ENCODE peak calls at places on chromosomes 13 and 19, in six cellular contexts. A, J, U, K, X and B are unnamed samples.

GRCh38 chr19:33508941-33509614 is 12.5 kb downstream of the PEPD start:
- DNase-seq in J (peak; percentile 47), K (no peak), X (no peak), U (no peak), A (no peak), B (no peak)

GRCh38 chr13:21747456-21747855 is 76.6 kb downstream of the FGF9 start:
- DNase-seq in K (no peak), A (no peak), X (no peak), U (no peak), J (no peak), B (no peak)

GRCh38 chr13:31046711-31047279 is 114.3 kb downstream of the TEX26 start:
- DNase-seq in J (no peak), A (no peak), K (no peak), U (no peak), X (peak; percentile 28), B (no peak)

GRCh38 chr13:113622791-113623490 is 35.1 kb downstream of the ATP4B start:
- DNase-seq in X (no peak), A (no peak), K (no peak), U (no peak), J (no peak), B (no peak)

GRCh38 chr13:44470623-44471562 is 97.3 kb downstream of the SERP2 start:
- DNase-seq in K (no peak), X (no peak), A (no peak), J (no peak), U (no peak), B (peak; percentile 21)

GRCh38 chr13:101917475-101917810 is 465.0 kb downstream of the ITGBL1 start:
- DNase-seq in K (no peak), X (no peak), A (no peak), J (no peak), U (no peak), B (no peak)

GRCh38 chr19:46192990-46193650 is 36.4 kb upstream of the IGFL1 start:
- DNase-seq in U (no peak), X (no peak), J (peak; percentile 89), K (no peak), A (no peak), B (peak; percentile 80)

GRCh38 chr13:24892844-24893243 is 128.9 kb downstream of the RNF17 start:
- DNase-seq in A (no peak), J (no peak), X (no peak), K (no peak), U (no peak), B (no peak)

GRCh38 chr19:920051-920857 is 3.1 kb downstream of the KISS1R start:
- DNase-seq in U (no peak), X (no peak), K (peak; percentile 58), A (no peak), J (no peak), B (no peak)

GRCh38 chr13:101575591-101575990 is 123.1 kb downstream of the ITGBL1 start:
- DNase-seq in U (no peak), A (no peak), J (peak; percentile 20), K (no peak), X (no peak), B (no peak)

GRCh38 chr13:95355491-95355890 is 54.2 kb upstream of the ABCC4 start:
- DNase-seq in J (peak; percentile 46), K (no peak), A (no peak), U (no peak), X (no peak), B (no peak)

GRCh38 chr19:35860436-35860817 is 3.7 kb downstream of the KIRREL2 start:
- DNase-seq in U (no peak), K (no peak), A (no peak), X (no peak), J (no peak), B (no peak)

GRCh38 chr13:51041126-51041525 is 69.9 kb downstream of the C13orf42 start:
- DNase-seq in A (no peak), J (no peak), X (no peak), U (no peak), K (no peak), B (no peak)

GRCh38 chr13:34335662-34336007 is 517.7 kb downstream of the RFC3 start:
- DNase-seq in A (no peak), K (no peak), J (no peak), U (no peak), X (no peak), B (no peak)

GRCh38 chr13:24148414-24149305 is 11.9 kb upstream of the SPATA13 start:
- DNase-seq in X (no peak), A (no peak), J (peak; percentile 98), K (no peak), U (no peak), B (peak; percentile 81)

GRCh38 chr13:101916108-101916757 is 463.8 kb downstream of the ITGBL1 start:
- DNase-seq in J (peak; percentile 12), X (peak; percentile 40), K (no peak), A (no peak), U (no peak), B (no peak)

GRCh38 chr19:3516675-3517207 is 10.6 kb downstream of the FZR1 start:
- DNase-seq in U (no peak), A (no peak), K (peak; percentile 18), X (no peak), J (no peak), B (no peak)

GRCh38 chr13:44842158-44842557 is 147.1 kb downstream of the NUFIP1 start:
- DNase-seq in U (no peak), K (no peak), X (no peak), A (no peak), J (peak; percentile 58), B (no peak)

GRCh38 chr19:16372065-16372915 is 47.7 kb downstream of the KLF2 start:
- DNase-seq in U (no peak), A (no peak), J (no peak), X (no peak), K (no peak), B (no peak)

GRCh38 chr19:32227561-32228165 is 117.7 kb upstream of the ZNF507 start:
- DNase-seq in U (no peak), K (no peak), J (no peak), X (no peak), A (no peak), B (no peak)

GRCh38 chr19:38977445-38978314 is 2.1 kb upstream of the FBXO17 start:
- DNase-seq in K (no peak), U (no peak), A (peak; percentile 62), J (no peak), X (no peak), B (no peak)

GRCh38 chr13:110233181-110233641 is 73.7 kb downstream of the COL4A1 start:
- DNase-seq in X (peak; percentile 29), A (no peak), K (no peak), J (peak; percentile 73), U (no peak), B (no peak)

GRCh38 chr13:105627270-105627669 is 908.2 kb downstream of the EFNB2 start:
- DNase-seq in A (no peak), J (no peak), X (no peak), K (no peak), U (no peak), B (no peak)

GRCh38 chr19:19466201-19466600 is 49.1 kb downstream of the TSSK6 start:
- DNase-seq in X (no peak), U (no peak), A (no peak), K (no peak), J (no peak), B (no peak)

GRCh38 chr13:28531195-28531955 is 36.4 kb upstream of the FLT1 start:
- DNase-seq in A (no peak), J (peak; percentile 31), U (no peak), X (peak; percentile 72), K (no peak), B (no peak)

GRCh38 chr13:105139048-105139379 is 1396.4 kb downstream of the EFNB2 start:
- DNase-seq in X (no peak), K (no peak), U (no peak), A (no peak), J (no peak), B (no peak)

GRCh38 chr13:98253526-98253925 is 76.5 kb upstream of the RNF113B start:
- DNase-seq in A (no peak), U (no peak), X (no peak), J (no peak), K (no peak), B (no peak)

GRCh38 chr13:39770514-39770913 is 115.1 kb downstream of the COG6 start:
- DNase-seq in U (no peak), X (no peak), J (no peak), K (no peak), A (no peak), B (no peak)

GRCh38 chr13:99062593-99062992 is 84.7 kb upstream of the DOCK9 start:
- DNase-seq in J (peak; percentile 52), X (peak; percentile 38), A (no peak), K (no peak), U (no peak), B (no peak)

GRCh38 chr13:95176611-95177259 is 124.5 kb downstream of the ABCC4 start:
- DNase-seq in J (no peak), K (no peak), U (no peak), A (no peak), X (no peak), B (no peak)

GRCh38 chr13:83325454-83325853 is 556.8 kb downstream of the SLITRK1 start:
- DNase-seq in X (no peak), U (no peak), A (no peak), K (no peak), J (no peak), B (no peak)

GRCh38 chr19:49331616-49332055 is 3.6 kb upstream of the CD37 start:
- DNase-seq in A (peak; percentile 32), U (no peak), J (peak; percentile 62), K (peak; percentile 31), X (no peak), B (peak; percentile 25)

GRCh38 chr19:7692417-7693088 is 9.4 kb downstream of the FCER2 start:
- DNase-seq in K (no peak), A (no peak), X (no peak), J (no peak), U (no peak), B (no peak)